ENCODE peak calls at places on chromosomes 12 and 14, in ten cellular contexts. One of them, this sample, is unnamed.
A peak's percentile ranks its signal among the peaks of the same experiment; 100 is the strongest.

GRCh38 chr12:117141097-117141898 is 42.1 kb upstream of the TESC start:
- DNase-seq in GM04504: no peak
- DNase-seq in RWPE1: no peak
- DNase-seq in left ventricle myocardium inferior: no peak
- DNase-seq in NCI-H1105: no peak
- DNase-seq in activated T-helper 1 cell treated with Interleukin-2 at 50 U/mL for 16 hours: no peak
- DNase-seq in astrocyte of the spinal cord: no peak
- DNase-seq in activated T-cell treated with anti-CD3 and anti-CD28 coated beads, Interleukin-2, amount 50 U/mL, for 4 hours: no peak
- DNase-seq in esophagus muscularis mucosa: no peak
- DNase-seq in SW 1271: no peak
- DNase-seq in this sample: no peak

GRCh38 chr14:82422186-82422585 is 888.5 kb upstream of the SEL1L start:
- DNase-seq in SW 1271: no peak
- DNase-seq in left ventricle myocardium inferior: no peak
- DNase-seq in activated T-helper 1 cell treated with Interleukin-2 at 50 U/mL for 16 hours: no peak
- DNase-seq in NCI-H1105: peak; percentile 78
- DNase-seq in GM04504: no peak
- DNase-seq in RWPE1: no peak
- DNase-seq in astrocyte of the spinal cord: no peak
- DNase-seq in esophagus muscularis mucosa: no peak
- DNase-seq in activated T-cell treated with anti-CD3 and anti-CD28 coated beads, Interleukin-2, amount 50 U/mL, for 4 hours: no peak
- DNase-seq in this sample: no peak

GRCh38 chr12:6954316-6954710 is 3.2 kb downstream of the PTPN6 start:
- DNase-seq in SW 1271: no peak
- DNase-seq in esophagus muscularis mucosa: no peak
- DNase-seq in astrocyte of the spinal cord: no peak
- DNase-seq in left ventricle myocardium inferior: no peak
- DNase-seq in GM04504: no peak
- DNase-seq in NCI-H1105: no peak
- DNase-seq in RWPE1: no peak
- DNase-seq in activated T-cell treated with anti-CD3 and anti-CD28 coated beads, Interleukin-2, amount 50 U/mL, for 4 hours: no peak
- DNase-seq in activated T-helper 1 cell treated with Interleukin-2 at 50 U/mL for 16 hours: no peak
- DNase-seq in this sample: no peak

GRCh38 chr12:51323966-51324895 is at the start of gene BIN2:
- DNase-seq in esophagus muscularis mucosa: no peak
- DNase-seq in left ventricle myocardium inferior: peak; percentile 56
- DNase-seq in activated T-cell treated with anti-CD3 and anti-CD28 coated beads, Interleukin-2, amount 50 U/mL, for 4 hours: peak; percentile 43
- DNase-seq in astrocyte of the spinal cord: no peak
- DNase-seq in NCI-H1105: no peak
- DNase-seq in SW 1271: no peak
- DNase-seq in GM04504: no peak
- DNase-seq in activated T-helper 1 cell treated with Interleukin-2 at 50 U/mL for 16 hours: peak; percentile 72
- DNase-seq in RWPE1: no peak
- DNase-seq in this sample: peak; percentile 47

GRCh38 chr12:127539499-127539898 is 727.5 kb upstream of the TMEM132C start:
- DNase-seq in activated T-helper 1 cell treated with Interleukin-2 at 50 U/mL for 16 hours: no peak
- DNase-seq in activated T-cell treated with anti-CD3 and anti-CD28 coated beads, Interleukin-2, amount 50 U/mL, for 4 hours: no peak
- DNase-seq in RWPE1: no peak
- DNase-seq in left ventricle myocardium inferior: no peak
- DNase-seq in SW 1271: no peak
- DNase-seq in NCI-H1105: no peak
- DNase-seq in esophagus muscularis mucosa: no peak
- DNase-seq in GM04504: no peak
- DNase-seq in astrocyte of the spinal cord: no peak
- DNase-seq in this sample: no peak

GRCh38 chr14:79186523-79186922 is 1016.4 kb downstream of the NRXN3 start:
- DNase-seq in RWPE1: no peak
- DNase-seq in NCI-H1105: no peak
- DNase-seq in SW 1271: no peak
- DNase-seq in esophagus muscularis mucosa: no peak
- DNase-seq in GM04504: no peak
- DNase-seq in activated T-helper 1 cell treated with Interleukin-2 at 50 U/mL for 16 hours: no peak
- DNase-seq in astrocyte of the spinal cord: peak; percentile 7
- DNase-seq in activated T-cell treated with anti-CD3 and anti-CD28 coated beads, Interleukin-2, amount 50 U/mL, for 4 hours: no peak
- DNase-seq in left ventricle myocardium inferior: no peak
- DNase-seq in this sample: no peak

GRCh38 chr12:113776536-113776935 is 189.6 kb downstream of the RBM19 start:
- DNase-seq in SW 1271: no peak
- DNase-seq in astrocyte of the spinal cord: no peak
- DNase-seq in esophagus muscularis mucosa: no peak
- DNase-seq in RWPE1: no peak
- DNase-seq in activated T-helper 1 cell treated with Interleukin-2 at 50 U/mL for 16 hours: no peak
- DNase-seq in GM04504: no peak
- DNase-seq in left ventricle myocardium inferior: no peak
- DNase-seq in activated T-cell treated with anti-CD3 and anti-CD28 coated beads, Interleukin-2, amount 50 U/mL, for 4 hours: no peak
- DNase-seq in NCI-H1105: no peak
- DNase-seq in this sample: no peak

GRCh38 chr14:22650960-22651521 is 6.9 kb upstream of the OR6J1 start:
- DNase-seq in astrocyte of the spinal cord: peak; percentile 55
- DNase-seq in SW 1271: no peak
- DNase-seq in activated T-cell treated with anti-CD3 and anti-CD28 coated beads, Interleukin-2, amount 50 U/mL, for 4 hours: no peak
- DNase-seq in GM04504: no peak
- DNase-seq in left ventricle myocardium inferior: no peak
- DNase-seq in activated T-helper 1 cell treated with Interleukin-2 at 50 U/mL for 16 hours: no peak
- DNase-seq in RWPE1: no peak
- DNase-seq in esophagus muscularis mucosa: no peak
- DNase-seq in NCI-H1105: no peak
- DNase-seq in this sample: no peak

GRCh38 chr14:76337619-76338545 is 38.1 kb upstream of the ESRRB start:
- DNase-seq in esophagus muscularis mucosa: no peak
- DNase-seq in astrocyte of the spinal cord: no peak
- DNase-seq in activated T-helper 1 cell treated with Interleukin-2 at 50 U/mL for 16 hours: no peak
- DNase-seq in activated T-cell treated with anti-CD3 and anti-CD28 coated beads, Interleukin-2, amount 50 U/mL, for 4 hours: no peak
- DNase-seq in GM04504: no peak
- DNase-seq in RWPE1: no peak
- DNase-seq in NCI-H1105: no peak
- DNase-seq in SW 1271: no peak
- DNase-seq in left ventricle myocardium inferior: no peak
- DNase-seq in this sample: no peak

GRCh38 chr14:29569194-29569593 is 358.5 kb downstream of the PRKD1 start:
- DNase-seq in GM04504: no peak
- DNase-seq in left ventricle myocardium inferior: no peak
- DNase-seq in NCI-H1105: no peak
- DNase-seq in astrocyte of the spinal cord: no peak
- DNase-seq in RWPE1: no peak
- DNase-seq in esophagus muscularis mucosa: no peak
- DNase-seq in SW 1271: no peak
- DNase-seq in activated T-helper 1 cell treated with Interleukin-2 at 50 U/mL for 16 hours: no peak
- DNase-seq in activated T-cell treated with anti-CD3 and anti-CD28 coated beads, Interleukin-2, amount 50 U/mL, for 4 hours: no peak
- DNase-seq in this sample: no peak

GRCh38 chr14:91946313-91947195 is 940 bp downstream of the FBLN5 start:
- DNase-seq in GM04504: no peak
- DNase-seq in activated T-cell treated with anti-CD3 and anti-CD28 coated beads, Interleukin-2, amount 50 U/mL, for 4 hours: no peak
- DNase-seq in esophagus muscularis mucosa: no peak
- DNase-seq in SW 1271: no peak
- DNase-seq in RWPE1: no peak
- DNase-seq in astrocyte of the spinal cord: peak; percentile 28
- DNase-seq in activated T-helper 1 cell treated with Interleukin-2 at 50 U/mL for 16 hours: no peak
- DNase-seq in NCI-H1105: no peak
- DNase-seq in left ventricle myocardium inferior: no peak
- DNase-seq in this sample: no peak

GRCh38 chr12:78403136-78403535 is 461.4 kb upstream of the SYT1 start:
- DNase-seq in RWPE1: peak; percentile 3
- DNase-seq in esophagus muscularis mucosa: no peak
- DNase-seq in astrocyte of the spinal cord: peak; percentile 80
- DNase-seq in SW 1271: no peak
- DNase-seq in GM04504: peak; percentile 46
- DNase-seq in NCI-H1105: no peak
- DNase-seq in activated T-helper 1 cell treated with Interleukin-2 at 50 U/mL for 16 hours: no peak
- DNase-seq in activated T-cell treated with anti-CD3 and anti-CD28 coated beads, Interleukin-2, amount 50 U/mL, for 4 hours: no peak
- DNase-seq in left ventricle myocardium inferior: no peak
- DNase-seq in this sample: no peak

GRCh38 chr14:95163666-95164065 is 6.3 kb upstream of the DICER1 start:
- DNase-seq in GM04504: no peak
- DNase-seq in activated T-cell treated with anti-CD3 and anti-CD28 coated beads, Interleukin-2, amount 50 U/mL, for 4 hours: no peak
- DNase-seq in NCI-H1105: no peak
- DNase-seq in left ventricle myocardium inferior: no peak
- DNase-seq in astrocyte of the spinal cord: no peak
- DNase-seq in esophagus muscularis mucosa: no peak
- DNase-seq in activated T-helper 1 cell treated with Interleukin-2 at 50 U/mL for 16 hours: no peak
- DNase-seq in RWPE1: no peak
- DNase-seq in SW 1271: no peak
- DNase-seq in this sample: no peak

GRCh38 chr14:52086755-52087154 is 17.9 kb upstream of the NID2 start:
- DNase-seq in esophagus muscularis mucosa: no peak
- DNase-seq in SW 1271: no peak
- DNase-seq in left ventricle myocardium inferior: no peak
- DNase-seq in GM04504: no peak
- DNase-seq in RWPE1: no peak
- DNase-seq in astrocyte of the spinal cord: no peak
- DNase-seq in activated T-cell treated with anti-CD3 and anti-CD28 coated beads, Interleukin-2, amount 50 U/mL, for 4 hours: no peak
- DNase-seq in NCI-H1105: no peak
- DNase-seq in activated T-helper 1 cell treated with Interleukin-2 at 50 U/mL for 16 hours: no peak
- DNase-seq in this sample: no peak

GRCh38 chr12:47082963-47083621 is 3.3 kb upstream of the AMIGO2 start:
- DNase-seq in GM04504: peak; percentile 90
- DNase-seq in activated T-helper 1 cell treated with Interleukin-2 at 50 U/mL for 16 hours: no peak
- DNase-seq in SW 1271: peak; percentile 88
- DNase-seq in left ventricle myocardium inferior: no peak
- DNase-seq in activated T-cell treated with anti-CD3 and anti-CD28 coated beads, Interleukin-2, amount 50 U/mL, for 4 hours: no peak
- DNase-seq in RWPE1: no peak
- DNase-seq in esophagus muscularis mucosa: no peak
- DNase-seq in NCI-H1105: no peak
- DNase-seq in astrocyte of the spinal cord: peak; percentile 91
- DNase-seq in this sample: no peak

GRCh38 chr12:111367661-111368221 is 1.2 kb downstream of the PHETA1 start:
- DNase-seq in activated T-cell treated with anti-CD3 and anti-CD28 coated beads, Interleukin-2, amount 50 U/mL, for 4 hours: no peak
- DNase-seq in GM04504: no peak
- DNase-seq in astrocyte of the spinal cord: peak; percentile 9
- DNase-seq in left ventricle myocardium inferior: no peak
- DNase-seq in activated T-helper 1 cell treated with Interleukin-2 at 50 U/mL for 16 hours: no peak
- DNase-seq in NCI-H1105: no peak
- DNase-seq in esophagus muscularis mucosa: no peak
- DNase-seq in RWPE1: no peak
- DNase-seq in SW 1271: no peak
- DNase-seq in this sample: no peak

GRCh38 chr14:51822499-51822898 is 37.9 kb upstream of the GNG2 start:
- DNase-seq in NCI-H1105: no peak
- DNase-seq in esophagus muscularis mucosa: no peak
- DNase-seq in RWPE1: no peak
- DNase-seq in GM04504: no peak
- DNase-seq in astrocyte of the spinal cord: peak; percentile 11
- DNase-seq in activated T-cell treated with anti-CD3 and anti-CD28 coated beads, Interleukin-2, amount 50 U/mL, for 4 hours: no peak
- DNase-seq in SW 1271: no peak
- DNase-seq in activated T-helper 1 cell treated with Interleukin-2 at 50 U/mL for 16 hours: no peak
- DNase-seq in left ventricle myocardium inferior: no peak
- DNase-seq in this sample: no peak

GRCh38 chr14:101821528-101821927 is 60.0 kb downstream of the PPP2R5C start:
- DNase-seq in activated T-helper 1 cell treated with Interleukin-2 at 50 U/mL for 16 hours: no peak
- DNase-seq in RWPE1: no peak
- DNase-seq in astrocyte of the spinal cord: no peak
- DNase-seq in NCI-H1105: no peak
- DNase-seq in esophagus muscularis mucosa: no peak
- DNase-seq in left ventricle myocardium inferior: no peak
- DNase-seq in activated T-cell treated with anti-CD3 and anti-CD28 coated beads, Interleukin-2, amount 50 U/mL, for 4 hours: peak; percentile 52
- DNase-seq in GM04504: no peak
- DNase-seq in SW 1271: no peak
- DNase-seq in this sample: peak; percentile 45

GRCh38 chr12:109762071-109762672 is 48.5 kb downstream of the FAM222A start:
- DNase-seq in activated T-helper 1 cell treated with Interleukin-2 at 50 U/mL for 16 hours: no peak
- DNase-seq in RWPE1: no peak
- DNase-seq in GM04504: no peak
- DNase-seq in SW 1271: no peak
- DNase-seq in astrocyte of the spinal cord: no peak
- DNase-seq in esophagus muscularis mucosa: no peak
- DNase-seq in left ventricle myocardium inferior: no peak
- DNase-seq in activated T-cell treated with anti-CD3 and anti-CD28 coated beads, Interleukin-2, amount 50 U/mL, for 4 hours: no peak
- DNase-seq in NCI-H1105: no peak
- DNase-seq in this sample: no peak

GRCh38 chr14:91599966-91600365 is 89.9 kb upstream of the PPP4R3A start:
- DNase-seq in activated T-cell treated with anti-CD3 and anti-CD28 coated beads, Interleukin-2, amount 50 U/mL, for 4 hours: no peak
- DNase-seq in GM04504: no peak
- DNase-seq in left ventricle myocardium inferior: no peak
- DNase-seq in NCI-H1105: no peak
- DNase-seq in activated T-helper 1 cell treated with Interleukin-2 at 50 U/mL for 16 hours: no peak
- DNase-seq in astrocyte of the spinal cord: no peak
- DNase-seq in esophagus muscularis mucosa: no peak
- DNase-seq in RWPE1: no peak
- DNase-seq in SW 1271: no peak
- DNase-seq in this sample: no peak

GRCh38 chr12:100566887-100567637 is 6.4 kb upstream of the GAS2L3 start:
- DNase-seq in RWPE1: no peak
- DNase-seq in NCI-H1105: no peak
- DNase-seq in activated T-helper 1 cell treated with Interleukin-2 at 50 U/mL for 16 hours: no peak
- DNase-seq in SW 1271: no peak
- DNase-seq in activated T-cell treated with anti-CD3 and anti-CD28 coated beads, Interleukin-2, amount 50 U/mL, for 4 hours: no peak
- DNase-seq in esophagus muscularis mucosa: no peak
- DNase-seq in left ventricle myocardium inferior: no peak
- DNase-seq in astrocyte of the spinal cord: no peak
- DNase-seq in GM04504: no peak
- DNase-seq in this sample: no peak

GRCh38 chr12:83074495-83074894 is 387.8 kb downstream of the TMTC2 start:
- DNase-seq in astrocyte of the spinal cord: no peak
- DNase-seq in RWPE1: no peak
- DNase-seq in left ventricle myocardium inferior: no peak
- DNase-seq in GM04504: no peak
- DNase-seq in esophagus muscularis mucosa: no peak
- DNase-seq in SW 1271: no peak
- DNase-seq in activated T-helper 1 cell treated with Interleukin-2 at 50 U/mL for 16 hours: no peak
- DNase-seq in activated T-cell treated with anti-CD3 and anti-CD28 coated beads, Interleukin-2, amount 50 U/mL, for 4 hours: no peak
- DNase-seq in NCI-H1105: no peak
- DNase-seq in this sample: no peak

GRCh38 chr14:39492267-39492666 is 60.0 kb upstream of the FBXO33 start:
- DNase-seq in left ventricle myocardium inferior: no peak
- DNase-seq in activated T-cell treated with anti-CD3 and anti-CD28 coated beads, Interleukin-2, amount 50 U/mL, for 4 hours: no peak
- DNase-seq in esophagus muscularis mucosa: no peak
- DNase-seq in RWPE1: peak; percentile 9
- DNase-seq in SW 1271: peak; percentile 23
- DNase-seq in NCI-H1105: no peak
- DNase-seq in GM04504: peak; percentile 50
- DNase-seq in astrocyte of the spinal cord: peak; percentile 85
- DNase-seq in activated T-helper 1 cell treated with Interleukin-2 at 50 U/mL for 16 hours: no peak
- DNase-seq in this sample: no peak

GRCh38 chr12:110741371-110741770 is 1.3 kb downstream of the PPP1CC start:
- DNase-seq in activated T-helper 1 cell treated with Interleukin-2 at 50 U/mL for 16 hours: no peak
- DNase-seq in RWPE1: no peak
- DNase-seq in NCI-H1105: no peak
- DNase-seq in activated T-cell treated with anti-CD3 and anti-CD28 coated beads, Interleukin-2, amount 50 U/mL, for 4 hours: no peak
- DNase-seq in esophagus muscularis mucosa: no peak
- DNase-seq in SW 1271: no peak
- DNase-seq in GM04504: no peak
- DNase-seq in left ventricle myocardium inferior: no peak
- DNase-seq in astrocyte of the spinal cord: no peak
- DNase-seq in this sample: no peak

GRCh38 chr14:20262642-20263128 is 23.6 kb downstream of the OR11H4 start:
- DNase-seq in astrocyte of the spinal cord: no peak
- DNase-seq in activated T-helper 1 cell treated with Interleukin-2 at 50 U/mL for 16 hours: no peak
- DNase-seq in GM04504: peak; percentile 70
- DNase-seq in RWPE1: peak; percentile 83
- DNase-seq in activated T-cell treated with anti-CD3 and anti-CD28 coated beads, Interleukin-2, amount 50 U/mL, for 4 hours: no peak
- DNase-seq in NCI-H1105: no peak
- DNase-seq in SW 1271: no peak
- DNase-seq in left ventricle myocardium inferior: no peak
- DNase-seq in esophagus muscularis mucosa: no peak
- DNase-seq in this sample: no peak

GRCh38 chr12:128864516-128865186 is 11.4 kb downstream of the GLT1D1 start:
- DNase-seq in NCI-H1105: no peak
- DNase-seq in GM04504: no peak
- DNase-seq in activated T-cell treated with anti-CD3 and anti-CD28 coated beads, Interleukin-2, amount 50 U/mL, for 4 hours: no peak
- DNase-seq in activated T-helper 1 cell treated with Interleukin-2 at 50 U/mL for 16 hours: no peak
- DNase-seq in SW 1271: no peak
- DNase-seq in RWPE1: no peak
- DNase-seq in astrocyte of the spinal cord: no peak
- DNase-seq in left ventricle myocardium inferior: peak; percentile 50
- DNase-seq in esophagus muscularis mucosa: no peak
- DNase-seq in this sample: no peak

GRCh38 chr12:40122842-40123241 is 17.0 kb upstream of the SLC2A13 start:
- DNase-seq in activated T-helper 1 cell treated with Interleukin-2 at 50 U/mL for 16 hours: no peak
- DNase-seq in GM04504: no peak
- DNase-seq in esophagus muscularis mucosa: no peak
- DNase-seq in SW 1271: no peak
- DNase-seq in RWPE1: no peak
- DNase-seq in left ventricle myocardium inferior: no peak
- DNase-seq in activated T-cell treated with anti-CD3 and anti-CD28 coated beads, Interleukin-2, amount 50 U/mL, for 4 hours: no peak
- DNase-seq in astrocyte of the spinal cord: no peak
- DNase-seq in NCI-H1105: no peak
- DNase-seq in this sample: no peak

GRCh38 chr14:104390941-104391901 is 188.3 kb upstream of the C14orf180 start:
- DNase-seq in activated T-cell treated with anti-CD3 and anti-CD28 coated beads, Interleukin-2, amount 50 U/mL, for 4 hours: no peak
- DNase-seq in NCI-H1105: no peak
- DNase-seq in GM04504: no peak
- DNase-seq in RWPE1: no peak
- DNase-seq in SW 1271: no peak
- DNase-seq in left ventricle myocardium inferior: peak; percentile 13
- DNase-seq in activated T-helper 1 cell treated with Interleukin-2 at 50 U/mL for 16 hours: no peak
- DNase-seq in astrocyte of the spinal cord: no peak
- DNase-seq in esophagus muscularis mucosa: no peak
- DNase-seq in this sample: no peak

This sample was measured in effector CD8-positive, alpha-beta T cell.